ENCODE peak calls at places on chromosomes 2 and 18, in four cellular contexts. One of them, this sample, is unnamed. For H3K9me3, the result is how much of the 10 kb centered on the place peaks cover.

GRCh38 chr2:177124371-177124770 is 88.2 kb upstream of the HNRNPA3 start:
- DNase-seq in RWPE2: no peak
- DNase-seq in PC-3: no peak
- DNase-seq in Peyer's patch: no peak
- DNase-seq in this sample: no peak

GRCh38 chr18:77478619-77479018 is 229.0 kb downstream of the GALR1 start:
- DNase-seq in RWPE2: no peak
- DNase-seq in Peyer's patch: no peak
- DNase-seq in PC-3: peak
- DNase-seq in this sample: no peak

GRCh38 chr2:47437287-47437686 is 34.3 kb downstream of the MSH2 start:
- DNase-seq in PC-3: peak
- DNase-seq in RWPE2: no peak
- DNase-seq in Peyer's patch: no peak
- DNase-seq in this sample: no peak

GRCh38 chr2:23615216-23616020 is 230.4 kb downstream of the KLHL29 start:
- DNase-seq in Peyer's patch: no peak
- DNase-seq in RWPE2: no peak
- DNase-seq in PC-3: no peak
- DNase-seq in this sample: no peak

GRCh38 chr18:52694804-52695203 is 354.8 kb downstream of the DCC start:
- DNase-seq in PC-3: peak
- DNase-seq in Peyer's patch: no peak
- DNase-seq in RWPE2: no peak
- DNase-seq in this sample: no peak

GRCh38 chr2:230956827-230957755 is 32.0 kb upstream of the GPR55 start:
- DNase-seq in RWPE2: no peak
- DNase-seq in Peyer's patch: peak
- DNase-seq in PC-3: peak
- DNase-seq in this sample: peak

GRCh38 chr18:10851824-10852225 is 297.5 kb downstream of the PIEZO2 start:
- DNase-seq in PC-3: peak
- DNase-seq in RWPE2: no peak
- DNase-seq in Peyer's patch: no peak
- DNase-seq in this sample: no peak

GRCh38 chr2:128447538-128447885 is 128.8 kb upstream of the HS6ST1 start:
- DNase-seq in PC-3: no peak
- DNase-seq in Peyer's patch: no peak
- DNase-seq in RWPE2: peak
- DNase-seq in this sample: no peak

GRCh38 chr2:170248574-170249393 is 70.8 kb downstream of the MYO3B start:
- DNase-seq in RWPE2: no peak
- DNase-seq in PC-3: no peak
- DNase-seq in Peyer's patch: no peak
- DNase-seq in this sample: no peak

GRCh38 chr2:15939854-15940660 is at the start of gene MYCN:
- DNase-seq in RWPE2: no peak
- DNase-seq in PC-3: no peak
- DNase-seq in Peyer's patch: peak
- DNase-seq in this sample: no peak

GRCh38 chr2:25372405-25373268 is 30.9 kb upstream of the DNMT3A start:
- DNase-seq in PC-3: no peak
- DNase-seq in Peyer's patch: no peak
- DNase-seq in RWPE2: no peak
- DNase-seq in this sample: no peak

GRCh38 chr2:22626621-22627020 is 758.4 kb upstream of the KLHL29 start:
- DNase-seq in RWPE2: no peak
- DNase-seq in PC-3: no peak
- DNase-seq in Peyer's patch: no peak
- DNase-seq in this sample: no peak

GRCh38 chr2:109604597-109604996 is 9.2 kb downstream of the SEPTIN10 start:
- DNase-seq in RWPE2: peak
- DNase-seq in PC-3: peak
- DNase-seq in Peyer's patch: no peak
- DNase-seq in this sample: no peak

GRCh38 chr2:240813231-240813921 is 6.6 kb downstream of the KIF1A start:
- DNase-seq in RWPE2: no peak
- DNase-seq in Peyer's patch: no peak
- DNase-seq in PC-3: no peak
- DNase-seq in this sample: no peak

GRCh38 chr18:71665131-71665530 is 879.0 kb downstream of the CBLN2 start:
- DNase-seq in PC-3: peak
- DNase-seq in Peyer's patch: no peak
- DNase-seq in RWPE2: no peak
- DNase-seq in this sample: no peak

GRCh38 chr18:62505669-62506494 is 16.9 kb upstream of the ZCCHC2 start:
- DNase-seq in PC-3: peak
- DNase-seq in Peyer's patch: no peak
- DNase-seq in RWPE2: no peak
- DNase-seq in this sample: no peak

GRCh38 chr2:190343500-190344274 is at the start of gene INPP1:
- DNase-seq in PC-3: peak
- DNase-seq in RWPE2: peak
- DNase-seq in Peyer's patch: peak
- DNase-seq in this sample: peak

GRCh38 chr2:219851801-219852481 is 224.5 kb downstream of the SLC4A3 start:
- DNase-seq in PC-3: peak
- DNase-seq in RWPE2: no peak
- DNase-seq in Peyer's patch: no peak
- DNase-seq in this sample: no peak

GRCh38 chr2:25845843-25846505 is 32.3 kb downstream of the ASXL2 start:
- DNase-seq in RWPE2: no peak
- DNase-seq in Peyer's patch: no peak
- DNase-seq in PC-3: no peak
- DNase-seq in this sample: no peak

GRCh38 chr2:1748741-1749488 is 4.6 kb upstream of the PXDN start:
- DNase-seq in PC-3: no peak
- DNase-seq in Peyer's patch: no peak
- DNase-seq in RWPE2: no peak
- DNase-seq in this sample: no peak

GRCh38 chr2:186862869-186863709 is 14.1 kb upstream of the ZSWIM2 start:
- DNase-seq in RWPE2: no peak
- DNase-seq in Peyer's patch: no peak
- DNase-seq in PC-3: peak
- DNase-seq in this sample: no peak

GRCh38 chr2:182300603-182301002 is 126.2 kb downstream of the PDE1A start:
- DNase-seq in PC-3: peak
- DNase-seq in RWPE2: no peak
- DNase-seq in Peyer's patch: no peak
- DNase-seq in this sample: no peak

GRCh38 chr18:49608366-49608747 is 46.5 kb downstream of the LIPG start:
- DNase-seq in RWPE2: no peak
- DNase-seq in Peyer's patch: no peak
- DNase-seq in PC-3: no peak
- DNase-seq in this sample: no peak

GRCh38 chr2:219177594-219178376 is at the start of gene RETREG2:
- DNase-seq in Peyer's patch: peak
- DNase-seq in PC-3: peak
- DNase-seq in RWPE2: peak
- DNase-seq in this sample: peak

GRCh38 chr2:74131901-74132300 is 15.8 kb downstream of the BOLA3 start:
- DNase-seq in RWPE2: no peak
- DNase-seq in Peyer's patch: no peak
- DNase-seq in PC-3: no peak
- DNase-seq in this sample: no peak

GRCh38 chr2:86703704-86704370 is 16.3 kb upstream of the RMND5A start:
- DNase-seq in PC-3: peak
- DNase-seq in Peyer's patch: peak
- DNase-seq in RWPE2: peak
- DNase-seq in this sample: no peak

GRCh38 chr18:37476182-37476581 is 89.4 kb downstream of the CELF4 start:
- DNase-seq in Peyer's patch: no peak
- DNase-seq in PC-3: peak
- DNase-seq in RWPE2: no peak
- DNase-seq in this sample: no peak

GRCh38 chr2:10434885-10435419 is 13.2 kb downstream of the ODC1 start:
- DNase-seq in Peyer's patch: peak
- DNase-seq in PC-3: peak
- DNase-seq in RWPE2: no peak
- DNase-seq in this sample: peak

GRCh38 chr2:36507408-36507812 is 90.6 kb downstream of the FEZ2 start:
- DNase-seq in PC-3: peak
- DNase-seq in Peyer's patch: no peak
- DNase-seq in RWPE2: no peak
- DNase-seq in this sample: no peak

GRCh38 chr2:205769879-205770278 is 87.6 kb downstream of the NRP2 start:
- DNase-seq in RWPE2: no peak
- DNase-seq in Peyer's patch: no peak
- DNase-seq in PC-3: no peak
- DNase-seq in this sample: no peak

GRCh38 chr2:205723174-205723573 is 40.9 kb downstream of the NRP2 start:
- DNase-seq in Peyer's patch: no peak
- DNase-seq in RWPE2: no peak
- DNase-seq in PC-3: no peak
- DNase-seq in this sample: no peak

GRCh38 chr2:27379383-27379839 is 1.1 kb downstream of the ZNF513 start:
- DNase-seq in Peyer's patch: no peak
- DNase-seq in RWPE2: no peak
- DNase-seq in PC-3: no peak
- DNase-seq in this sample: no peak

GRCh38 chr2:144479138-144479537 is 40.8 kb downstream of the ZEB2 start:
- DNase-seq in PC-3: peak
- DNase-seq in RWPE2: no peak
- DNase-seq in Peyer's patch: no peak
- DNase-seq in this sample: no peak

GRCh38 chr2:73175663-73176204 is 26.6 kb upstream of the NOTO start:
- DNase-seq in RWPE2: peak
- DNase-seq in Peyer's patch: peak
- DNase-seq in PC-3: peak
- DNase-seq in this sample: peak

GRCh38 chr2:231732604-231733003 is 24.3 kb downstream of the PTMA start:
- DNase-seq in Peyer's patch: no peak
- DNase-seq in PC-3: no peak
- DNase-seq in RWPE2: no peak
- DNase-seq in this sample: no peak

GRCh38 chr2:42792583-42793313 is at the start of gene HAAO:
- DNase-seq in RWPE2: no peak
- DNase-seq in PC-3: no peak
- DNase-seq in Peyer's patch: peak
- DNase-seq in this sample: no peak

GRCh38 chr18:2994603-2995432 is 18.1 kb downstream of the LPIN2 start:
- DNase-seq in Peyer's patch: no peak
- DNase-seq in PC-3: no peak
- DNase-seq in RWPE2: no peak
- DNase-seq in this sample: peak

GRCh38 chr2:140604096-140604495 is 1526.7 kb downstream of the LRP1B start:
- DNase-seq in RWPE2: no peak
- DNase-seq in Peyer's patch: no peak
- DNase-seq in PC-3: peak
- DNase-seq in this sample: no peak

GRCh38 chr2:66596229-66596628 is 161.3 kb downstream of the MEIS1 start:
- DNase-seq in RWPE2: no peak
- DNase-seq in Peyer's patch: no peak
- DNase-seq in PC-3: no peak
- DNase-seq in this sample: no peak

GRCh38 chr2:127370010-127370409 is 17.8 kb downstream of the MAP3K2 start:
- DNase-seq in PC-3: no peak
- DNase-seq in Peyer's patch: no peak
- DNase-seq in RWPE2: no peak
- DNase-seq in this sample: no peak
- H3K9me3 ChIP-seq in PC-3: under half
- H3K9me3 ChIP-seq in Peyer's patch: under half
- H3K9me3 ChIP-seq in RWPE2: under half
- H3K9me3 ChIP-seq in this sample: under half

DNA sequence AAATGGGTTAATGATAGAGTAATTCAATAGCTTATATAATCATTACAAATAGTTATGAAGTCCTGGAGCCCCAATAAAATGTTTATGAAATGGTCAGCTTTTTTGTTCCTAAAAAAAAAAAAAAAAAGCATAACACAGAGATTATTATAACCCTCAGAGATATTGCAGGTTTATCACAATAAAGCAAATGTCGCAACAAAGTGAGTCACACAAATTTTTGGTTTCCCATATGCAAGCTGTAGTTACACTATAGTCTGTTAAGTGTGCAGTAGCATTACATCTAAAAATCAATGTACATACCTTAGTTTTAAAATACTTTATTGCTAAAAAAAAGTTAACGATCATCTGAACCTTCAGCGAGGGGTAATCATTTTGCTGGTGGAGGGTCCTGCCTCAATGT is 20.0 kb downstream of the WDFY1 start:
- DNase-seq in RWPE2: no peak
- DNase-seq in Peyer's patch: no peak
- DNase-seq in PC-3: peak
- DNase-seq in this sample: no peak
- H3K9me3 ChIP-seq in RWPE2: under half
- H3K9me3 ChIP-seq in Peyer's patch: under half
- H3K9me3 ChIP-seq in PC-3: under half
- H3K9me3 ChIP-seq in this sample: under half

GRCh38 chr2:52745144-52745543 is 1022.5 kb upstream of the CHAC2 start:
- DNase-seq in RWPE2: no peak
- DNase-seq in Peyer's patch: no peak
- DNase-seq in PC-3: no peak
- DNase-seq in this sample: no peak
- H3K9me3 ChIP-seq in RWPE2: under half
- H3K9me3 ChIP-seq in Peyer's patch: under half
- H3K9me3 ChIP-seq in PC-3: under half
- H3K9me3 ChIP-seq in this sample: under half

DNA sequence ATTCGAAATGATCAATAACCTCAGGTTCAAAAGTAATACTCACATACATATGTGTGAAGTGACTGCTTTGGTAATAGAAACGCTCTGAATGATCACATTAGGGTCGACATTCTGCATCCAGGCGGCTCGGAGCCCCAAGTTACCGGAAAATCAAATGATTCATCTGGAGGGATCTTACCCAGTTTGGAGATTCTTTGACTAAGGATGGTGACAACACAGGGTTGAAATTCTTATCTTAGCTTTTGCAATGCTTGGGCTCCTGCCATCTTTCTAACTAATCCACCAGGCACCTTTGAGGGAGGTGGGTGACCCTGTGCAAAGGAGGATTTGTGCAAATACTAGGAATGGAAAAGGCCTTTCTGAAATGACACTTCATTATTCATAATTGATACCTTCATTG is 10.8 kb downstream of the GBX2 start:
- DNase-seq in PC-3: no peak
- DNase-seq in RWPE2: no peak
- DNase-seq in Peyer's patch: no peak
- DNase-seq in this sample: no peak
- H3K9me3 ChIP-seq in PC-3: under half
- H3K9me3 ChIP-seq in RWPE2: under half
- H3K9me3 ChIP-seq in Peyer's patch: under half
- H3K9me3 ChIP-seq in this sample: under half

DNA sequence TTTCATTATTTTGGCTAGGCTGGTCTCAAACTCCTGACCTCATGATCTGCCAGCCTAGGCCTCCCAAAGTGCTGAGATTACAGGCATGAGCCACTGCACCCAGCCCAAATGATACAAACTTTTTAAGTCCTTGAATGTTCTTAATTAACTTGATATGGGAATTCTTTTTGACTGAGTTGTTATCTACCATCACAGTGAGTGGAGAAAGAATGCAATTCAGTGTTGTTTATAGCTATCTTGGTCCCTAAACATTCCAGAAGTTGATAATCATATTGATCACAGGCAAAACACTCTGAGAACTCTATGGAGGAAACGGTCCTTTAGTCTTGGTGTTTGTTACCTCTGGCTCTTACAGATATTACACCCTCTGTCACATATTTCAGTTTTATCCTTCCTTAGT is 1072.5 kb downstream of the SUCLG1 start:
- DNase-seq in RWPE2: no peak
- DNase-seq in PC-3: no peak
- DNase-seq in Peyer's patch: no peak
- DNase-seq in this sample: no peak
- H3K9me3 ChIP-seq in RWPE2: under half
- H3K9me3 ChIP-seq in PC-3: under half
- H3K9me3 ChIP-seq in Peyer's patch: under half
- H3K9me3 ChIP-seq in this sample: under half